ENCODE peak calls at places on chromosomes 16 and 17, in eight cellular contexts. D, B, U, N, G, V, S and M are unnamed samples.
A peak's percentile ranks its signal among the peaks of the same experiment; 100 is the strongest.

GRCh38 chr17:10041287-10041612 is 136.2 kb upstream of the RCVRN start:
- DNase-seq in G (no peak), N (no peak), V (no peak), D (no peak), B (no peak), U (no peak), S (no peak), M (no peak)

GRCh38 chr16:85605912-85606841 is 6.9 kb upstream of the GSE1 start:
- DNase-seq in G (no peak), B (no peak), V (peak; percentile 84), N (no peak), U (no peak), D (no peak), S (no peak), M (no peak)

GRCh38 chr16:88315543-88316105 is 67.1 kb upstream of the ZNF469 start:
- DNase-seq in S (no peak), G (no peak), B (peak; percentile 79), N (no peak), V (no peak), U (no peak), D (no peak), M (peak; percentile 81)

GRCh38 chr16:54015147-54015546 is 271.4 kb downstream of the IRX3 start:
- DNase-seq in D (no peak), B (no peak), N (no peak), G (no peak), S (no peak), U (no peak), V (no peak), M (no peak)

GRCh38 chr16:49929606-49930005 is 73.7 kb upstream of the ZNF423 start:
- DNase-seq in U (no peak), G (no peak), V (no peak), S (no peak), N (no peak), D (no peak), B (peak; percentile 46), M (no peak)

GRCh38 chr17:59284317-59284716 is 47.1 kb upstream of the YPEL2 start:
- DNase-seq in B (no peak), D (no peak), N (no peak), S (no peak), U (no peak), G (no peak), V (no peak), M (no peak)

GRCh38 chr16:79726902-79727301 is 126.4 kb upstream of the MAF start:
- DNase-seq in G (no peak), D (no peak), N (no peak), B (no peak), U (no peak), S (no peak), V (no peak), M (no peak)

GRCh38 chr16:22675745-22676540 is 138.0 kb upstream of the HS3ST2 start:
- DNase-seq in N (no peak), D (no peak), B (no peak), G (no peak), V (no peak), S (no peak), U (no peak), M (no peak)

GRCh38 chr17:50918071-50918932 is 52.1 kb upstream of the TOB1 start:
- DNase-seq in U (no peak), V (no peak), B (no peak), D (no peak), S (no peak), G (no peak), N (no peak), M (no peak)

GRCh38 chr17:19270951-19271611 is 33.9 kb downstream of the EPN2 start:
- DNase-seq in U (no peak), B (no peak), G (no peak), V (no peak), D (no peak), N (no peak), S (no peak), M (no peak)